ENCODE peak calls at places on chromosome 14, in five cellular contexts. C is CD4-positive, CD25-positive, alpha-beta regulatory T cell; E is AG09319; M is activated CD8-positive, alpha-beta memory T cell treated with anti-CD3 and anti-CD28 coated beads, Interleukin-2, amount 10 ng/mL, durations not matched to agents 7 days and 5 days; W is frontal cortex. Q is an unnamed sample.

GRCh38 chr14:88289996-88290395 is 33.1 kb downstream of the KCNK10 start:
- DNase-seq in C (no peak), E (no peak), M (no peak), W (no peak), Q (no peak)

GRCh38 chr14:39268393-39268792 is 34.7 kb downstream of the MIA2 start:
- DNase-seq in C (no peak), E (no peak), M (no peak), W (no peak), Q (peak; percentile 15)

GRCh38 chr14:100532916-100533630 is 54.1 kb downstream of the BEGAIN start:
- DNase-seq in C (no peak), E (no peak), M (peak; percentile 39), W (peak; percentile 15), Q (no peak)

GRCh38 chr14:61388976-61389576 is 67.7 kb downstream of the PRKCH start:
- DNase-seq in C (no peak), E (no peak), M (peak; percentile 53), W (no peak), Q (no peak)

GRCh38 chr14:100761481-100761880 is 34.8 kb downstream of the DLK1 start:
- DNase-seq in C (no peak), E (no peak), M (no peak), W (no peak), Q (peak; percentile 24)

GRCh38 chr14:39431416-39432178 is 636 bp downstream of the FBXO33 start:
- DNase-seq in C (peak; percentile 53), E (no peak), M (peak; percentile 79), W (no peak), Q (peak; percentile 37)

GRCh38 chr14:52313903-52314481 is at the start of gene PTGER2:
- DNase-seq in C (peak; percentile 58), E (peak; percentile 70), M (peak; percentile 97), W (peak; percentile 72), Q (peak; percentile 63)

GRCh38 chr14:67387195-67387594 is 24.8 kb downstream of the PLEK2 start:
- DNase-seq in C (no peak), E (no peak), M (no peak), W (no peak), Q (no peak)

GRCh38 chr14:22882529-22883190 is 362 bp upstream of the REM2 start:
- DNase-seq in C (no peak), E (no peak), M (no peak), W (peak; percentile 86), Q (peak; percentile 27)

GRCh38 chr14:61360796-61361526 is 39.6 kb downstream of the PRKCH start:
- DNase-seq in C (no peak), E (no peak), M (no peak), W (no peak), Q (no peak)

GRCh38 chr14:104117341-104118005 is 20.9 kb upstream of the KIF26A start:
- DNase-seq in C (no peak), E (no peak), M (no peak), W (no peak), Q (no peak)

GRCh38 chr14:54189358-54190354 is 207.2 kb upstream of the CDKN3 start:
- DNase-seq in C (no peak), E (no peak), M (no peak), W (no peak), Q (no peak)

GRCh38 chr14:104315169-104315568 is 176.8 kb downstream of the KIF26A start:
- DNase-seq in C (no peak), E (no peak), M (no peak), W (no peak), Q (no peak)

GRCh38 chr14:32633930-32634329 is 304.7 kb upstream of the NPAS3 start:
- DNase-seq in C (no peak), E (no peak), M (no peak), W (no peak), Q (no peak)

GRCh38 chr14:104510794-104511611 is 68.6 kb upstream of the C14orf180 start:
- DNase-seq in C (no peak), E (no peak), M (no peak), W (peak; percentile 64), Q (no peak)

GRCh38 chr14:106506901-106507305 is 980.5 kb downstream of the TMEM121 start:
- DNase-seq in C (peak; percentile 72), E (no peak), M (peak; percentile 87), W (no peak), Q (no peak)